ENCODE peak calls at places on chromosomes 4 and X, in six cellular contexts. One of them, this sample, is unnamed.

GRCh38 chr4:156109943-156110925 is 156.6 kb upstream of the CTSO start:
- DNase-seq in endothelial cell of umbilical vein: peak; percentile 6
- DNase-seq in uterus: peak; percentile 52
- DNase-seq in GM12891: no peak
- DNase-seq in HepG2: no peak
- DNase-seq in adrenal gland: no peak
- DNase-seq in this sample: no peak

GRCh38 chr4:16794816-16795445 is 103.5 kb downstream of the LDB2 start:
- DNase-seq in endothelial cell of umbilical vein: peak; percentile 83
- DNase-seq in uterus: peak; percentile 46
- DNase-seq in GM12891: peak; percentile 16
- DNase-seq in HepG2: peak; percentile 63
- DNase-seq in adrenal gland: peak; percentile 58
- DNase-seq in this sample: peak; percentile 81

GRCh38 chrX:45505214-45505613 is 304.5 kb upstream of the DIPK2B start:
- DNase-seq in endothelial cell of umbilical vein: peak; percentile 92
- DNase-seq in uterus: no peak
- DNase-seq in GM12891: no peak
- DNase-seq in HepG2: no peak
- DNase-seq in adrenal gland: no peak
- DNase-seq in this sample: no peak

GRCh38 chr4:171031338-171031737 is 781.9 kb upstream of the GALNTL6 start:
- DNase-seq in endothelial cell of umbilical vein: no peak
- DNase-seq in uterus: no peak
- DNase-seq in GM12891: no peak
- DNase-seq in HepG2: no peak
- DNase-seq in adrenal gland: no peak
- DNase-seq in this sample: no peak

GRCh38 chr4:180767330-180767729 is 1475.9 kb upstream of the TENM3 start:
- DNase-seq in endothelial cell of umbilical vein: no peak
- DNase-seq in uterus: no peak
- DNase-seq in GM12891: no peak
- DNase-seq in HepG2: no peak
- DNase-seq in adrenal gland: no peak
- DNase-seq in this sample: no peak

GRCh38 chr4:115334736-115335411 is 221.5 kb upstream of the NDST4 start:
- DNase-seq in endothelial cell of umbilical vein: no peak
- DNase-seq in uterus: no peak
- DNase-seq in GM12891: no peak
- DNase-seq in HepG2: no peak
- DNase-seq in adrenal gland: no peak
- DNase-seq in this sample: no peak

GRCh38 chr4:129094347-129094746 is 1.0 kb upstream of the SCLT1 start:
- DNase-seq in endothelial cell of umbilical vein: no peak
- DNase-seq in uterus: no peak
- DNase-seq in GM12891: no peak
- DNase-seq in HepG2: no peak
- DNase-seq in adrenal gland: no peak
- DNase-seq in this sample: no peak

GRCh38 chr4:38715076-38715475 is 51.1 kb downstream of the KLF3 start:
- DNase-seq in endothelial cell of umbilical vein: no peak
- DNase-seq in uterus: no peak
- DNase-seq in GM12891: no peak
- DNase-seq in HepG2: no peak
- DNase-seq in adrenal gland: no peak
- DNase-seq in this sample: no peak

GRCh38 chr4:185623444-185624247 is 88.3 kb upstream of the PDLIM3 start:
- DNase-seq in endothelial cell of umbilical vein: no peak
- DNase-seq in uterus: no peak
- DNase-seq in GM12891: no peak
- DNase-seq in HepG2: no peak
- DNase-seq in adrenal gland: no peak
- DNase-seq in this sample: no peak

GRCh38 chr4:53680588-53680987 is 89.3 kb upstream of the LNX1 start:
- DNase-seq in endothelial cell of umbilical vein: no peak
- DNase-seq in uterus: no peak
- DNase-seq in GM12891: no peak
- DNase-seq in HepG2: no peak
- DNase-seq in adrenal gland: no peak
- DNase-seq in this sample: no peak

GRCh38 chr4:116099596-116099995 is 985.8 kb downstream of the TRAM1L1 start:
- DNase-seq in endothelial cell of umbilical vein: no peak
- DNase-seq in uterus: no peak
- DNase-seq in GM12891: no peak
- DNase-seq in HepG2: no peak
- DNase-seq in adrenal gland: no peak
- DNase-seq in this sample: no peak

GRCh38 chr4:139675156-139675555 is 9.5 kb downstream of the MGST2 start:
- DNase-seq in endothelial cell of umbilical vein: no peak
- DNase-seq in uterus: no peak
- DNase-seq in GM12891: no peak
- DNase-seq in HepG2: no peak
- DNase-seq in adrenal gland: no peak
- DNase-seq in this sample: no peak

GRCh38 chrX:22220941-22221340 is 51.8 kb upstream of the CBLL2 start:
- DNase-seq in endothelial cell of umbilical vein: peak; percentile 57
- DNase-seq in uterus: no peak
- DNase-seq in GM12891: no peak
- DNase-seq in HepG2: no peak
- DNase-seq in adrenal gland: no peak
- DNase-seq in this sample: no peak

GRCh38 chrX:136395271-136395670 is 92.5 kb upstream of the BRS3 start:
- DNase-seq in endothelial cell of umbilical vein: no peak
- DNase-seq in uterus: no peak
- DNase-seq in GM12891: no peak
- DNase-seq in HepG2: no peak
- DNase-seq in adrenal gland: no peak
- DNase-seq in this sample: no peak

GRCh38 chr4:159171287-159171686 is 68.4 kb downstream of the RAPGEF2 start:
- DNase-seq in endothelial cell of umbilical vein: no peak
- DNase-seq in uterus: no peak
- DNase-seq in GM12891: no peak
- DNase-seq in HepG2: no peak
- DNase-seq in adrenal gland: no peak
- DNase-seq in this sample: no peak

GRCh38 chr4:25030283-25031076 is at the start of gene LGI2:
- DNase-seq in endothelial cell of umbilical vein: no peak
- DNase-seq in uterus: peak; percentile 72
- DNase-seq in GM12891: peak; percentile 30
- DNase-seq in HepG2: no peak
- DNase-seq in adrenal gland: no peak
- DNase-seq in this sample: peak; percentile 65

GRCh38 chr4:142600952-142601351 is 245.1 kb downstream of the INPP4B start:
- DNase-seq in endothelial cell of umbilical vein: no peak
- DNase-seq in uterus: no peak
- DNase-seq in GM12891: no peak
- DNase-seq in HepG2: no peak
- DNase-seq in adrenal gland: no peak
- DNase-seq in this sample: no peak

DNA sequence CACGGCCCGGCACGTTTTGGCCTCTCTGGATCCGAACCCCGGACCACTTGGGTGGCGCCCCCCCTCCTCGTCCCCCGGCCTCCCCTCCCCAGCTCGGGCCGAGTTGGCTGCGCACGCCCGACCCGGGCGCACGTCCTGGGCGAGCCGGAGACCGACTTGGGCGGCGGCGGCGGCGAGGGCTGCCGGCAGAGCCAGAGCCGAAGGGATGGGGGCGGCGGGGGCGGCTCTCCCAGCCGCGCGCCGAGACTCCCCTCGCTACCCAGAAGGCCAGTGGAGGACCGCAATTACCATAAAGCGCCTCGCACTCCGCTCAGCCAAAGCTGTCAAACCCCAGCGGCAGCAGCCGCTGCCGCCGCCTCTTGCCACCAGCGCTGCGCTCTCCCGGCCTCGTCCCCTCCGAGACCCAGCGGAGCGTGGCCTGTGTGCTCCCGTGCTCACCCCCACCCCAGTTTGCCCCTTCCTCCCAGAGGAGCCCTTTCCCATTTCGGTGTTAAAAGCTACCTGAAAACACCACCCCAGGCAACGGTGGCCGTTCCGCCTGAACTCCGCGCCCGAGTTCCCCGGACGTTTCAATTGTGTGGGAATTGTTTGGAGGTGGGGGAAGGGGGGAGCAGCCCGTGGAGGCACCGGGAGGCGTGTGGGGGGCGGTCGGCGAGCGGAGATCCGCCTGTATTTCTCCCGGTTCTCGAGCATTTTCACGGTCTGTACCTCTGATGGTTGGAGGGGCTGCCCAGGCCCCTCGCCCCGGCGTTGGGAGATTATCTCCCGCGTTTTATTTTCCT is 697 bp upstream of the BCOR start:
- DNase-seq in endothelial cell of umbilical vein: peak; percentile 40
- DNase-seq in uterus: no peak
- DNase-seq in GM12891: no peak
- DNase-seq in HepG2: no peak
- DNase-seq in adrenal gland: peak; percentile 40
- DNase-seq in this sample: peak; percentile 41
- TF ChIP-seq POLR2A in endothelial cell of umbilical vein: no peak
- TF ChIP-seq POLR2A in uterus: no peak
- TF ChIP-seq POLR2A in GM12891: no peak
- TF ChIP-seq POLR2A in HepG2: peak; percentile 25
- TF ChIP-seq POLR2A in adrenal gland: peak; percentile 54
- TF ChIP-seq POLR2A in this sample: no peak

GRCh38 chr4:94451669-94452475 is at the start of gene PDLIM5:
- DNase-seq in endothelial cell of umbilical vein: peak; percentile 93
- DNase-seq in uterus: peak; percentile 89
- DNase-seq in GM12891: peak; percentile 82
- DNase-seq in HepG2: peak; percentile 80
- DNase-seq in adrenal gland: peak; percentile 87
- DNase-seq in this sample: peak; percentile 94
- TF ChIP-seq POLR2A in endothelial cell of umbilical vein: peak; percentile 96
- TF ChIP-seq POLR2A in uterus: peak; percentile 98
- TF ChIP-seq POLR2A in GM12891: peak; percentile 71
- TF ChIP-seq POLR2A in HepG2: peak; percentile 79
- TF ChIP-seq POLR2A in adrenal gland: peak; percentile 97
- TF ChIP-seq POLR2A in this sample: peak; percentile 89

GRCh38 chr4:182803235-182803634 is 114.0 kb downstream of the DCTD start:
- DNase-seq in endothelial cell of umbilical vein: no peak
- DNase-seq in uterus: no peak
- DNase-seq in GM12891: no peak
- DNase-seq in HepG2: no peak
- DNase-seq in adrenal gland: no peak
- DNase-seq in this sample: no peak

GRCh38 chr4:182802621-182803020 is 114.6 kb downstream of the DCTD start:
- DNase-seq in endothelial cell of umbilical vein: no peak
- DNase-seq in uterus: no peak
- DNase-seq in GM12891: no peak
- DNase-seq in HepG2: no peak
- DNase-seq in adrenal gland: no peak
- DNase-seq in this sample: no peak

GRCh38 chr4:182801626-182802025 is 115.6 kb downstream of the DCTD start:
- DNase-seq in endothelial cell of umbilical vein: no peak
- DNase-seq in uterus: no peak
- DNase-seq in GM12891: no peak
- DNase-seq in HepG2: no peak
- DNase-seq in adrenal gland: no peak
- DNase-seq in this sample: no peak

GRCh38 chr4:182800216-182800515 is 117.0 kb downstream of the DCTD start:
- DNase-seq in endothelial cell of umbilical vein: no peak
- DNase-seq in uterus: no peak
- DNase-seq in GM12891: no peak
- DNase-seq in HepG2: no peak
- DNase-seq in adrenal gland: no peak
- DNase-seq in this sample: no peak

DNA sequence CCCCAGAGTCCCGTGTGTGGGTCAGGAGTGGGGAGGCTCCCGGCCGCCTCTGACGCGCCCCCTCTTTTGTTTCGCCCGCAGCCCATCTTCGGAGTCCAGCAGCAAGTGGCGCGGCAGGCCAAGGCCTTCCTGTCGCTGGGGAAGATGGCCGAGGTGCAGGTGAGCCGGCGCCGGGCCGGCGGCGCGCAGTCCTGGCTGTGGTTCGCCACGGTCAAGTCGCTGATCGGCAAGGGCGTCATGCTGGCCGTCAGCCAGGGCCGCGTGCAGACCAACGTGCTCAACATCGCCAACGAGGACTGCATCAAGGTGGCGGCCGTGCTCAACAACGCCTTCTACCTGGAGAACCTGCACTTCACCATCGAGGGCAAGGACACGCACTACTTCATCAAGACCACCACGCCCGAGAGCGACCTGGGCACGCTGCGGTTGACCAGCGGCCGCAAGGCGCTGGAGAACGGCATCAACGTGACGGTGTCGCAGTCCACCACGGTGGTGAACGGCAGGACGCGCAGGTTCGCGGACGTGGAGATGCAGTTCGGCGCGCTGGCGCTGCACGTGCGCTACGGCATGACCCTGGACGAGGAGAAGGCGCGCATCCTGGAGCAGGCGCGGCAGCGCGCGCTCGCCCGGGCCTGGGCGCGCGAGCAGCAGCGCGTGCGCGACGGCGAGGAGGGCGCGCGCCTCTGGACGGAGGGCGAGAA is 117.5 kb downstream of the DCTD start:
- DNase-seq in endothelial cell of umbilical vein: no peak
- DNase-seq in uterus: no peak
- DNase-seq in GM12891: no peak
- DNase-seq in HepG2: no peak
- DNase-seq in adrenal gland: no peak
- DNase-seq in this sample: peak; percentile 53
- TF ChIP-seq POLR2A in endothelial cell of umbilical vein: no peak
- TF ChIP-seq POLR2A in uterus: no peak
- TF ChIP-seq POLR2A in GM12891: no peak
- TF ChIP-seq POLR2A in HepG2: no peak
- TF ChIP-seq POLR2A in adrenal gland: no peak
- TF ChIP-seq POLR2A in this sample: no peak

GRCh38 chrX:18426004-18426320 is 554 bp downstream of the CDKL5 start:
- DNase-seq in endothelial cell of umbilical vein: no peak
- DNase-seq in uterus: no peak
- DNase-seq in GM12891: no peak
- DNase-seq in HepG2: no peak
- DNase-seq in adrenal gland: no peak
- DNase-seq in this sample: no peak

GRCh38 chrX:18424482-18425198 is 768 bp upstream of the CDKL5 start:
- DNase-seq in endothelial cell of umbilical vein: peak; percentile 41
- DNase-seq in uterus: peak; percentile 22
- DNase-seq in GM12891: no peak
- DNase-seq in HepG2: no peak
- DNase-seq in adrenal gland: peak; percentile 21
- DNase-seq in this sample: peak; percentile 33

GRCh38 chrX:18422886-18423285 is 2.5 kb upstream of the CDKL5 start:
- DNase-seq in endothelial cell of umbilical vein: no peak
- DNase-seq in uterus: no peak
- DNase-seq in GM12891: no peak
- DNase-seq in HepG2: no peak
- DNase-seq in adrenal gland: no peak
- DNase-seq in this sample: no peak

GRCh38 chrX:18428006-18428405 is 2.6 kb downstream of the CDKL5 start:
- DNase-seq in endothelial cell of umbilical vein: no peak
- DNase-seq in uterus: no peak
- DNase-seq in GM12891: no peak
- DNase-seq in HepG2: peak; percentile 59
- DNase-seq in adrenal gland: no peak
- DNase-seq in this sample: no peak

GRCh38 chrX:18425199-18426003 is at the start of gene CDKL5:
- DNase-seq in endothelial cell of umbilical vein: peak; percentile 94
- DNase-seq in uterus: peak; percentile 96
- DNase-seq in GM12891: peak; percentile 53
- DNase-seq in HepG2: peak; percentile 92
- DNase-seq in adrenal gland: peak; percentile 98
- DNase-seq in this sample: peak; percentile 98
- TF ChIP-seq POLR2A in endothelial cell of umbilical vein: no peak
- TF ChIP-seq POLR2A in uterus: peak; percentile 61
- TF ChIP-seq POLR2A in GM12891: peak; percentile 57
- TF ChIP-seq POLR2A in HepG2: peak; percentile 47
- TF ChIP-seq POLR2A in adrenal gland: peak; percentile 89
- TF ChIP-seq POLR2A in this sample: peak; percentile 55